ENCODE peak calls at places on chromosomes 3 and 15, in seven cellular contexts. K is body of pancreas, O is left ventricle myocardium inferior, P is Peyer's patch, S is fibroblast of lung, E is thyroid gland, C is astrocyte. Q is an unnamed sample. For H3K36me3, the result is how much of the 10 kb centered on the place peaks cover.

GRCh38 chr15:98778263-98778959 is 130.1 kb downstream of the IGF1R start:
- DNase-seq in K (peak), O (no peak), P (no peak), S (no peak), E (peak), C (no peak), Q (no peak)

GRCh38 chr3:159711560-159712333 is 276.9 kb upstream of the IL12A start:
- DNase-seq in K (no peak), O (peak), P (no peak), S (peak), E (no peak), C (peak), Q (no peak)

GRCh38 chr3:31132132-31132769 is 237.8 kb upstream of the GADL1 start:
- DNase-seq in K (no peak), O (no peak), P (no peak), S (peak), E (no peak), C (peak), Q (no peak)

GRCh38 chr3:12966847-12967750 is 106.1 kb downstream of the IQSEC1 start:
- DNase-seq in K (no peak), O (no peak), P (no peak), S (peak), E (peak), C (no peak), Q (peak)

GRCh38 chr15:40430271-40430805 is 10.4 kb upstream of the BAHD1 start:
- DNase-seq in K (no peak), O (no peak), P (no peak), S (peak), E (no peak), C (peak), Q (peak)

GRCh38 chr3:4350789-4351163 is 47.6 kb downstream of the SETMAR start:
- DNase-seq in K (peak), O (no peak), P (peak), S (peak), E (peak), C (peak), Q (no peak)

GRCh38 chr15:73594109-73594508 is 39.1 kb downstream of the NPTN start:
- DNase-seq in K (no peak), O (no peak), P (no peak), S (no peak), E (no peak), C (no peak), Q (no peak)

GRCh38 chr15:36791849-36792618 is 212.6 kb downstream of the CDIN1 start:
- DNase-seq in K (no peak), O (peak), P (no peak), S (no peak), E (no peak), C (no peak), Q (no peak)

GRCh38 chr3:129422897-129423296 is 5.5 kb downstream of the EFCAB12 start:
- DNase-seq in K (no peak), O (no peak), P (no peak), S (no peak), E (no peak), C (no peak), Q (no peak)

GRCh38 chr3:107753988-107754387 is 231.2 kb downstream of the BBX start:
- DNase-seq in K (no peak), O (no peak), P (no peak), S (peak), E (no peak), C (no peak), Q (no peak)

GRCh38 chr15:89780601-89781000 is 4.5 kb downstream of the MESP2 start:
- DNase-seq in K (no peak), O (no peak), P (no peak), S (no peak), E (no peak), C (no peak), Q (peak)

GRCh38 chr3:52367891-52368880 is 52.1 kb downstream of the DNAH1 start:
- DNase-seq in K (no peak), O (no peak), P (no peak), S (no peak), E (no peak), C (no peak), Q (no peak)

GRCh38 chr3:172154768-172155649 is 115.6 kb downstream of the FNDC3B start:
- DNase-seq in K (no peak), O (no peak), P (no peak), S (no peak), E (no peak), C (no peak), Q (no peak)

GRCh38 chr15:52257734-52258062 is 37.9 kb downstream of the MYO5C start:
- DNase-seq in K (no peak), O (no peak), P (no peak), S (peak), E (peak), C (peak), Q (no peak)

GRCh38 chr15:22810735-22811338 is 24.4 kb downstream of the NIPA1 start:
- DNase-seq in K (no peak), O (no peak), P (no peak), S (no peak), E (no peak), C (no peak), Q (no peak)

GRCh38 chr15:74406992-74407705 is 26.6 kb downstream of the SEMA7A start:
- DNase-seq in K (no peak), O (no peak), P (no peak), S (peak), E (no peak), C (peak), Q (no peak)

GRCh38 chr15:92151741-92152140 is 241.9 kb upstream of the ST8SIA2 start:
- DNase-seq in K (no peak), O (no peak), P (no peak), S (no peak), E (no peak), C (no peak), Q (no peak)

GRCh38 chr3:49712631-49713317 is 6.7 kb downstream of the AMIGO3 start:
- DNase-seq in K (no peak), O (no peak), P (no peak), S (no peak), E (no peak), C (no peak), Q (no peak)

GRCh38 chr15:61030451-61030850 is 198.7 kb downstream of the RORA start:
- DNase-seq in K (no peak), O (no peak), P (no peak), S (peak), E (no peak), C (no peak), Q (no peak)

GRCh38 chr15:98807262-98807661 is 158.9 kb downstream of the IGF1R start:
- DNase-seq in K (no peak), O (no peak), P (no peak), S (peak), E (no peak), C (peak), Q (no peak)

GRCh38 chr15:58520936-58521292 is 89.1 kb downstream of the LIPC start:
- DNase-seq in K (no peak), O (no peak), P (peak), S (no peak), E (no peak), C (no peak), Q (no peak)

GRCh38 chr15:68672781-68673205 is 94.0 kb downstream of the CORO2B start:
- DNase-seq in K (no peak), O (no peak), P (no peak), S (peak), E (no peak), C (no peak), Q (no peak)

GRCh38 chr3:142940000-142940399 is 23.5 kb downstream of the PAQR9 start:
- DNase-seq in K (no peak), O (no peak), P (no peak), S (no peak), E (no peak), C (no peak), Q (no peak)

GRCh38 chr15:88950600-88951160 is 37.5 kb upstream of the MFGE8 start:
- DNase-seq in K (no peak), O (no peak), P (no peak), S (no peak), E (no peak), C (no peak), Q (no peak)

GRCh38 chr3:33919312-33919711 is 120.9 kb downstream of the PDCD6IP start:
- DNase-seq in K (no peak), O (no peak), P (no peak), S (peak), E (no peak), C (no peak), Q (no peak)

GRCh38 chr3:145022447-145022846 is 1050.8 kb downstream of the DIPK2A start:
- DNase-seq in K (no peak), O (no peak), P (no peak), S (no peak), E (no peak), C (no peak), Q (no peak)

GRCh38 chr3:12458901-12459300 is 25.4 kb upstream of the TSEN2 start:
- DNase-seq in K (no peak), O (no peak), P (no peak), S (no peak), E (no peak), C (no peak), Q (peak)

GRCh38 chr3:95654567-95655362 is 1159.6 kb upstream of the EPHA6 start:
- DNase-seq in K (no peak), O (no peak), P (no peak), S (no peak), E (no peak), C (no peak), Q (no peak)

GRCh38 chr15:31525296-31525695 is 198.7 kb downstream of the KLF13 start:
- DNase-seq in K (no peak), O (no peak), P (no peak), S (no peak), E (no peak), C (no peak), Q (no peak)

GRCh38 chr3:187914231-187914630 is 169.0 kb upstream of the BCL6 start:
- DNase-seq in K (no peak), O (no peak), P (no peak), S (no peak), E (no peak), C (no peak), Q (no peak)

GRCh38 chr3:120567370-120568197 is 28.6 kb upstream of the NDUFB4 start:
- DNase-seq in K (no peak), O (no peak), P (no peak), S (peak), E (no peak), C (peak), Q (no peak)

GRCh38 chr3:65914740-65915366 is 123.9 kb downstream of the MAGI1 start:
- DNase-seq in K (no peak), O (no peak), P (no peak), S (no peak), E (no peak), C (no peak), Q (no peak)

GRCh38 chr3:162719684-162720341 is 1223.2 kb downstream of the OTOL1 start:
- DNase-seq in K (no peak), O (no peak), P (no peak), S (peak), E (no peak), C (peak), Q (no peak)

GRCh38 chr15:87874896-87875661 is 381.5 kb downstream of the NTRK3 start:
- DNase-seq in K (no peak), O (peak), P (no peak), S (peak), E (peak), C (peak), Q (no peak)

GRCh38 chr3:18443670-18444596 is 18.8 kb upstream of the SATB1 start:
- DNase-seq in K (peak), O (peak), P (peak), S (peak), E (peak), C (no peak), Q (peak)

GRCh38 chr15:76270876-76271275 is 40.4 kb downstream of the ETFA start:
- DNase-seq in K (no peak), O (no peak), P (no peak), S (no peak), E (no peak), C (no peak), Q (no peak)
- H3K36me3 ChIP-seq in K (under half), O (half or more), P (half or more), S (under half), E (under half), C (under half), Q (under half)

GRCh38 chr3:186582541-186582940 is 12.0 kb downstream of the DNAJB11 start:
- DNase-seq in K (no peak), O (no peak), P (no peak), S (no peak), E (no peak), C (no peak), Q (no peak)
- H3K36me3 ChIP-seq in K (under half), O (half or more), P (half or more), S (under half), E (half or more), C (half or more), Q (under half)

GRCh38 chr3:130941793-130942192 is 47.9 kb downstream of the ATP2C1 start:
- DNase-seq in K (no peak), O (no peak), P (no peak), S (no peak), E (no peak), C (no peak), Q (no peak)
- H3K36me3 ChIP-seq in K (under half), O (half or more), P (half or more), S (under half), E (under half), C (under half), Q (under half)

DNA sequence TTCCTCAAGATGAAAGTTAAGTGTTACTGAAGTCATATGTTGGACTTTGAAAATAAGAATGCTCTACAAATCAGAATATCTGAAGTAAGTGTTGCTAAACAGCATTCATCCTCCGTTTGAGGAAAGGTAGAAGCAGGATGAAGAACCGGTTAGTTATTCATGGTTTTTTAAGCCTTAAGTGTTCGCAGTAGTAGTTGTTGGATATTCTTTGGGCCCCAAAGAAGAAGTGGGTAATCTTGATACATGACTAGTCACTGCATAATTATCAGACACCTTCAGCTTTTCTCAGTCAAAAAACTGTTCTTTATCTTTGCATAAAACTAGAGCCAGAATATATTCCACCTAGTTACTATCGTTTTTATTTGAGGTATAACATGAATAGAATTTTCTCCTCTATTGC is 13.8 kb downstream of the RAB5A start:
- DNase-seq in K (no peak), O (no peak), P (no peak), S (no peak), E (no peak), C (no peak), Q (no peak)
- H3K36me3 ChIP-seq in K (under half), O (under half), P (under half), S (under half), E (under half), C (under half), Q (under half)

GRCh38 chr3:141419946-141420345 is 51.6 kb downstream of the ZBTB38 start:
- DNase-seq in K (no peak), O (no peak), P (no peak), S (no peak), E (no peak), C (no peak), Q (no peak)

GRCh38 chr3:141425523-141426233 is 57.4 kb downstream of the ZBTB38 start:
- DNase-seq in K (no peak), O (no peak), P (no peak), S (peak), E (peak), C (peak), Q (no peak)

GRCh38 chr3:141421639-141422319 is 53.5 kb downstream of the ZBTB38 start:
- DNase-seq in K (no peak), O (no peak), P (no peak), S (peak), E (no peak), C (peak), Q (no peak)

GRCh38 chr3:141421186-141421585 is 52.9 kb downstream of the ZBTB38 start:
- DNase-seq in K (no peak), O (no peak), P (no peak), S (no peak), E (no peak), C (no peak), Q (no peak)

GRCh38 chr3:141422961-141423582 is 54.8 kb downstream of the ZBTB38 start:
- DNase-seq in K (no peak), O (no peak), P (no peak), S (no peak), E (peak), C (no peak), Q (peak)
- H3K36me3 ChIP-seq in K (under half), O (under half), P (under half), S (under half), E (under half), C (under half), Q (under half)

DNA sequence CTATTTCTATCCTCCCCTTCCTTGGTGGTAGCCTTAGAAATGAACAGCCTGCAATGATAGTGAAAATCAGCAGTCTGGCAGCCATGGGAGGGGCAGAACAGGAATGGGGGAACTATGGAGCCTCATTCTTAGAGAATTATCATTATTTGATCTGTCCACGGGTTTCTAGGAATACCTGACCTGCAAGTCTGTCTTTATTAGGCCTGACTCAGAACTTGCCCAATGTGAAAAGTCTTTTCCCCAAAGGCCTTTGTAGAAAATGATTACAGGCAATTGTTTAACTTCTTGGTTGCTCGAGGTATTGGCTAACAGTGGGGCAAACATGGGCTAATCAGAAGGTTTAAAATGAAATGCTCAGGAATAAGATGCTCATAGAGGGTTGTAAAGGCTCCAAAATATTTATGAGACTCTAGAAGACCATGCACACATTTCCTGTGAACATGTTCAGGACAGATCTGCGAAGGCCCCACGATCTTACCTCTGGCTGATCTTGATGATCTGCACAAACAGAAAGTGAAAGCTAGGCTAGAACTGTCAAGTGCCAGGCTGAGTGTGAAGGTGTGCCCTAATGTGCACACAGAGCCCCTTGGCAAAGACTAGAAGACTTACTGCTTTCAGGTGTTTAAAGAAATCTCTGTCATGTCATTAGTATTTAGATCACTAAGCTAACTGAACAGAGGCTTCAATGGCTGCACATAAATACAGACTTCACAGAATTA is 39.6 kb upstream of the LAMP3 start:
- DNase-seq in K (no peak), O (no peak), P (no peak), S (no peak), E (no peak), C (no peak), Q (no peak)
- H3K36me3 ChIP-seq in K (under half), O (under half), P (under half), S (under half), E (under half), C (under half), Q (under half)

Q was measured in mucosa of descending colon.